ENCODE peak calls at places on chromosome 4, in ten cellular contexts. X is RCC 7860; D is stromal cell of bone marrow; W is Right ventricle myocardium inferior; E is GF-D8; C is CD8-positive, alpha-beta memory T cell; U is stimulated activated CD4-positive, alpha-beta T cell treated with anti-CD3 and anti-CD28 coated beads, Interleukin-4, amount 100 ng/mL, for 4 hours; P is natural killer cell treated with Interleukin-12 subunit alpha and Interleukin-12 subunit beta and Interleukin-15 and Interleukin-18, amount 100 ng/mL, for 72 hours; Q is occipital lobe; I is CD4-positive, alpha-beta memory T cell. A is an unnamed sample.

GRCh38 chr4:87882321-87882720 is 49.6 kb downstream of the MEPE start:
- DNase-seq in X (no peak), D (peak), W (no peak), E (no peak), C (no peak), U (no peak), P (no peak), Q (no peak), I (no peak), A (no peak)

GRCh38 chr4:106034751-106035150 is 139.5 kb downstream of the NPNT start:
- DNase-seq in X (peak), D (no peak), W (no peak), E (no peak), C (no peak), U (no peak), P (no peak), Q (no peak), I (no peak), A (no peak)

GRCh38 chr4:124980276-124980752 is 267.8 kb upstream of the ANKRD50 start:
- DNase-seq in X (peak), D (no peak), W (no peak), E (no peak), C (no peak), U (no peak), P (no peak), Q (no peak), I (no peak), A (peak)

GRCh38 chr4:1310031-1310795 is 20.5 kb downstream of the MAEA start:
- DNase-seq in X (no peak), D (no peak), W (peak), E (no peak), C (no peak), U (no peak), P (no peak), Q (no peak), I (no peak), A (no peak)

GRCh38 chr4:155796031-155796430 is 37.2 kb downstream of the GUCY1B1 start:
- DNase-seq in X (no peak), D (no peak), W (no peak), E (no peak), C (no peak), U (no peak), P (no peak), Q (no peak), I (no peak), A (no peak)

GRCh38 chr4:118190903-118191302 is 156.6 kb downstream of the NDST3 start:
- DNase-seq in X (no peak), D (no peak), W (no peak), E (no peak), C (no peak), U (no peak), P (no peak), Q (no peak), I (no peak), A (no peak)

GRCh38 chr4:6333301-6334202 is 63.9 kb downstream of the WFS1 start:
- DNase-seq in X (no peak), D (no peak), W (peak), E (no peak), C (no peak), U (no peak), P (no peak), Q (no peak), I (no peak), A (no peak)

GRCh38 chr4:123418486-123418931 is 21.9 kb downstream of the SPRY1 start:
- DNase-seq in X (no peak), D (peak), W (no peak), E (peak), C (no peak), U (no peak), P (no peak), Q (no peak), I (no peak), A (peak)

GRCh38 chr4:188005561-188005960 is 10.0 kb downstream of the ZFP42 start:
- DNase-seq in X (no peak), D (no peak), W (no peak), E (peak), C (no peak), U (no peak), P (no peak), Q (no peak), I (no peak), A (no peak)

GRCh38 chr4:13617801-13618200 is 9.7 kb downstream of the BOD1L1 start:
- DNase-seq in X (no peak), D (no peak), W (no peak), E (no peak), C (no peak), U (no peak), P (no peak), Q (no peak), I (no peak), A (no peak)

GRCh38 chr4:14218641-14219040 is 591.1 kb upstream of the BOD1L1 start:
- DNase-seq in X (no peak), D (no peak), W (peak), E (no peak), C (no peak), U (no peak), P (no peak), Q (peak), I (no peak), A (no peak)

GRCh38 chr4:120839624-120839973 is 82.9 kb downstream of the PRDM5 start:
- DNase-seq in X (no peak), D (no peak), W (peak), E (no peak), C (no peak), U (no peak), P (no peak), Q (no peak), I (no peak), A (no peak)

GRCh38 chr4:87633239-87633638 is 16.8 kb upstream of the DMP1 start:
- DNase-seq in X (no peak), D (peak), W (no peak), E (no peak), C (no peak), U (no peak), P (no peak), Q (no peak), I (no peak), A (peak)

GRCh38 chr4:52051213-52051614 is at the start of gene SPATA18:
- DNase-seq in X (no peak), D (no peak), W (no peak), E (no peak), C (no peak), U (no peak), P (no peak), Q (no peak), I (no peak), A (no peak)

GRCh38 chr4:77074961-77075855 is 581 bp downstream of the CCNI start:
- DNase-seq in X (peak), D (peak), W (peak), E (peak), C (peak), U (peak), P (peak), Q (no peak), I (peak), A (peak)

GRCh38 chr4:7273741-7274297 is 81.5 kb downstream of the SORCS2 start:
- DNase-seq in X (no peak), D (no peak), W (no peak), E (no peak), C (no peak), U (no peak), P (no peak), Q (no peak), I (no peak), A (no peak)

GRCh38 chr4:835148-836002 is 9.4 kb upstream of the CPLX1 start:
- DNase-seq in X (no peak), D (no peak), W (peak), E (no peak), C (no peak), U (no peak), P (no peak), Q (no peak), I (no peak), A (no peak)

GRCh38 chr4:142778430-142778829 is 67.7 kb downstream of the INPP4B start:
- DNase-seq in X (no peak), D (peak), W (no peak), E (no peak), C (no peak), U (no peak), P (no peak), Q (no peak), I (no peak), A (peak)

GRCh38 chr4:183936574-183937335 is 31.6 kb downstream of the STOX2 start:
- DNase-seq in X (no peak), D (no peak), W (no peak), E (no peak), C (no peak), U (no peak), P (no peak), Q (no peak), I (no peak), A (no peak)

GRCh38 chr4:1448589-1449420 is 42.6 kb upstream of the NKX1-1 start:
- DNase-seq in X (no peak), D (no peak), W (peak), E (no peak), C (no peak), U (no peak), P (peak), Q (no peak), I (no peak), A (no peak)

GRCh38 chr4:39576268-39576667 is 49.0 kb upstream of the UGDH start:
- DNase-seq in X (peak), D (no peak), W (no peak), E (no peak), C (no peak), U (no peak), P (no peak), Q (no peak), I (no peak), A (no peak)

GRCh38 chr4:27184508-27185155 is 324.0 kb downstream of the STIM2 start:
- DNase-seq in X (no peak), D (no peak), W (no peak), E (no peak), C (no peak), U (no peak), P (no peak), Q (no peak), I (no peak), A (no peak)

GRCh38 chr4:137359691-137360315 is 172.5 kb downstream of the PCDH18 start:
- DNase-seq in X (no peak), D (peak), W (no peak), E (no peak), C (no peak), U (no peak), P (no peak), Q (no peak), I (no peak), A (peak)

GRCh38 chr4:8538703-8539567 is 41.3 kb upstream of the GPR78 start:
- DNase-seq in X (peak), D (peak), W (no peak), E (no peak), C (no peak), U (no peak), P (no peak), Q (no peak), I (no peak), A (no peak)

GRCh38 chr4:15414601-15415091 is 13.2 kb upstream of the C1QTNF7 start:
- DNase-seq in X (no peak), D (peak), W (no peak), E (no peak), C (no peak), U (no peak), P (no peak), Q (no peak), I (no peak), A (peak)

GRCh38 chr4:136219592-136220125 is 1312.6 kb downstream of the PCDH18 start:
- DNase-seq in X (no peak), D (no peak), W (no peak), E (no peak), C (no peak), U (no peak), P (no peak), Q (no peak), I (no peak), A (no peak)

GRCh38 chr4:5980436-5981155 is 37.6 kb downstream of the C4orf50 start:
- DNase-seq in X (no peak), D (no peak), W (no peak), E (no peak), C (no peak), U (no peak), P (peak), Q (no peak), I (no peak), A (no peak)

GRCh38 chr4:127425911-127426310 is 206.8 kb upstream of the INTU start:
- DNase-seq in X (no peak), D (no peak), W (no peak), E (no peak), C (no peak), U (no peak), P (no peak), Q (no peak), I (no peak), A (no peak)

GRCh38 chr4:139245590-139245989 is 34.4 kb downstream of the MGARP start:
- DNase-seq in X (no peak), D (no peak), W (no peak), E (no peak), C (no peak), U (no peak), P (no peak), Q (no peak), I (no peak), A (no peak)